ENCODE peak calls at places on chromosomes 5 and 9, in five cellular contexts. N is neural progenitor cell, B is PC-3, M is SK-N-SH, A is MM.1S. Q is an unnamed sample. For H3F3A, the result is how much of the 10 kb centered on the place peaks cover.

GRCh38 chr9:78303377-78304062 is 6.6 kb downstream of the PSAT1 start:
- DNase-seq in N (no peak), B (no peak), M (no peak), A (no peak), Q (no peak)

GRCh38 chr9:123990427-123990826 is 21.1 kb upstream of the LHX2 start:
- DNase-seq in N (no peak), B (no peak), M (no peak), A (no peak), Q (no peak)

GRCh38 chr9:79686381-79687130 is 114.8 kb downstream of the TLE4 start:
- DNase-seq in N (no peak), B (peak), M (no peak), A (no peak), Q (no peak)

GRCh38 chr9:124617477-124618141 is 110.4 kb upstream of the NR5A1 start:
- DNase-seq in N (peak), B (peak), M (peak), A (peak), Q (peak)

GRCh38 chr9:76516350-76516749 is 57.4 kb downstream of the GCNT1 start:
- DNase-seq in N (no peak), B (no peak), M (no peak), A (no peak), Q (no peak)

GRCh38 chr5:83149671-83150070 is 72.3 kb downstream of the XRCC4 start:
- DNase-seq in N (peak), B (no peak), M (no peak), A (no peak), Q (no peak)

GRCh38 chr5:134580001-134580460 is 52.6 kb downstream of the SAR1B start:
- DNase-seq in N (no peak), B (no peak), M (peak), A (no peak), Q (no peak)

GRCh38 chr5:55982957-55983381 is 11.8 kb downstream of the IL6ST start:
- DNase-seq in N (no peak), B (peak), M (no peak), A (peak), Q (no peak)

GRCh38 chr9:34578241-34579096 is 11.1 kb downstream of the CNTFR start:
- DNase-seq in N (peak), B (no peak), M (peak), A (no peak), Q (no peak)

GRCh38 chr5:79512692-79513518 is 1.0 kb downstream of the HOMER1 start:
- DNase-seq in N (peak), B (peak), M (peak), A (no peak), Q (no peak)

GRCh38 chr9:134222018-134222573 is 57.7 kb upstream of the RNU6ATAC start:
- DNase-seq in N (no peak), B (no peak), M (no peak), A (no peak), Q (no peak)

GRCh38 chr5:62051747-62052146 is 254.3 kb upstream of the KIF2A start:
- DNase-seq in N (no peak), B (no peak), M (no peak), A (no peak), Q (no peak)

GRCh38 chr5:79456890-79457583 is 56.9 kb downstream of the HOMER1 start:
- DNase-seq in N (no peak), B (no peak), M (no peak), A (peak), Q (no peak)

GRCh38 chr5:128097781-128098180 is 14.2 kb downstream of the SLC12A2 start:
- DNase-seq in N (no peak), B (no peak), M (no peak), A (no peak), Q (no peak)

GRCh38 chr5:128105203-128105602 is 21.6 kb downstream of the SLC12A2 start:
- DNase-seq in N (no peak), B (no peak), M (no peak), A (no peak), Q (no peak)

GRCh38 chr5:128100860-128101557 is 17.4 kb downstream of the SLC12A2 start:
- DNase-seq in N (no peak), B (no peak), M (no peak), A (no peak), Q (no peak)

GRCh38 chr5:128099944-128100343 is 16.4 kb downstream of the SLC12A2 start:
- DNase-seq in N (no peak), B (no peak), M (no peak), A (no peak), Q (no peak)

GRCh38 chr5:128101676-128102075 is 18.1 kb downstream of the SLC12A2 start:
- DNase-seq in N (no peak), B (no peak), M (no peak), A (no peak), Q (no peak)
- H3K4me2 ChIP-seq in N (no peak), B (no peak), M (no peak), A (no peak), Q (no peak)

DNA sequence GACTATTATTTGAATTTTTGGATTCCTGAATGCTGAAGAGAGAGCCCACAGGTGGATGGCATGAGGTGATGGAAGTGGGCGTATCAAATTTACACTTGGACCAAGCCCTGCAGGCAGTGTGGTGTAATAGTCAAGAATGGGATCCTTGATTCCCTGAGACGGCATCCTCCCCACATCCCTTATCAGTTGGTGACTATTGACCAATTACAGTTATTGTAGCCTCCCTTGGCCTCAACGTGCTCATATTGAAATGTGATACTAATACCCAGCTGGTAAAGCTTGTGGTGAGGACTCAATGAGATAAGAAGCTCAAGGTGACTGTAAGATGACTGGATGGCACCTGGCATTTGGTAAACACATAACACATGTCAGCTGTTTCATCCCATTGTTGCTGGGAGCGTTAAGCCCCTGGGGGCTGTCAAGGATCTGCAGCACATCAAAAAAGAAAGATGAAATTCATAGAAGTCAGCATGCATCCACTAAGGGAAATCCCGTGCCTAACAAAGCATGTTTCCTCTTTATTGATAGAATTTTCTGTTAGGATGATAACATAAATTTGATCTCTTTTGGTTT is 65.6 kb upstream of the IRX2 start:
- DNase-seq in N (no peak), B (no peak), M (no peak), A (no peak), Q (no peak)
- H3F3A ChIP-seq in N (under half), B (under half), M (under half), A (under half), Q (under half)

DNA sequence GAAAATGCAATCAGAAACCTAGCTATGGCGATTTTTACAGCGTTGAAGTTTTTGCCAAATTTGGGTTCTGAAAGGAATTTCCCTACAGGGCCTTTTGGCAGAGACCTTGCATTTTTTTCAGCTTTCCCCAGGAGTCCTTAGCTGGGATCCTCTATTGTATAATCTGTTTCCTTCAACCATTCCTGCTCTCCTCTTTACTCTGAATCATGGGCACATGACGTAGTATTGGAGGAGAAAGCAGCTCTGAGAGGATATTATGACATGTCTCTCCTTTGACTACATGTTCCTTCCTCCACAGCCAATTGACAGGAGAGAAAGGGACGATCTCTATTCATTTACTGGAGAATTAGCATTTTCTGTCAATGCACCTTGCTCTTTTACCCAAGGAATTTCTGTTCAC is 118.5 kb upstream of the ERCC6L2 start:
- DNase-seq in N (no peak), B (peak), M (no peak), A (no peak), Q (no peak)
- H3K4me2 ChIP-seq in N (no peak), B (no peak), M (no peak), A (no peak), Q (no peak)

GRCh38 chr5:169860585-169860984 is 119.7 kb downstream of the INSYN2B start:
- DNase-seq in N (no peak), B (no peak), M (no peak), A (no peak), Q (no peak)
- H3F3A ChIP-seq in N (under half), B (under half), M (under half), A (under half), Q (under half)

GRCh38 chr9:70868661-70869652 is 252.5 kb downstream of the TRPM3 start:
- DNase-seq in N (peak), B (no peak), M (no peak), A (no peak), Q (no peak)
- H3K4me2 ChIP-seq in N (peak), B (no peak), M (peak), A (no peak), Q (peak)

GRCh38 chr9:128706045-128706444 is 3.7 kb downstream of the PKN3 start:
- DNase-seq in N (no peak), B (no peak), M (no peak), A (no peak), Q (no peak)

GRCh38 chr9:128706671-128707381 is 4.5 kb downstream of the PKN3 start:
- DNase-seq in N (no peak), B (no peak), M (no peak), A (no peak), Q (no peak)

GRCh38 chr9:128703616-128704355 is 1.5 kb downstream of the PKN3 start:
- DNase-seq in N (no peak), B (no peak), M (peak), A (no peak), Q (no peak)

GRCh38 chr9:128704356-128704670 is 2.0 kb downstream of the PKN3 start:
- DNase-seq in N (no peak), B (no peak), M (no peak), A (no peak), Q (no peak)

GRCh38 chr9:128705051-128705965 is 3.0 kb downstream of the PKN3 start:
- DNase-seq in N (no peak), B (no peak), M (no peak), A (no peak), Q (no peak)
- H3F3A ChIP-seq in N (under half), B (under half), M (under half), A (under half), Q (under half)

GRCh38 chr5:176474476-176474875 is 26.3 kb downstream of the FAF2 start:
- DNase-seq in N (no peak), B (peak), M (peak), A (no peak), Q (no peak)

GRCh38 chr5:176469293-176469692 is 21.1 kb downstream of the FAF2 start:
- DNase-seq in N (no peak), B (no peak), M (no peak), A (no peak), Q (no peak)

GRCh38 chr5:176470539-176470938 is 22.4 kb downstream of the FAF2 start:
- DNase-seq in N (no peak), B (no peak), M (no peak), A (no peak), Q (no peak)

DNA sequence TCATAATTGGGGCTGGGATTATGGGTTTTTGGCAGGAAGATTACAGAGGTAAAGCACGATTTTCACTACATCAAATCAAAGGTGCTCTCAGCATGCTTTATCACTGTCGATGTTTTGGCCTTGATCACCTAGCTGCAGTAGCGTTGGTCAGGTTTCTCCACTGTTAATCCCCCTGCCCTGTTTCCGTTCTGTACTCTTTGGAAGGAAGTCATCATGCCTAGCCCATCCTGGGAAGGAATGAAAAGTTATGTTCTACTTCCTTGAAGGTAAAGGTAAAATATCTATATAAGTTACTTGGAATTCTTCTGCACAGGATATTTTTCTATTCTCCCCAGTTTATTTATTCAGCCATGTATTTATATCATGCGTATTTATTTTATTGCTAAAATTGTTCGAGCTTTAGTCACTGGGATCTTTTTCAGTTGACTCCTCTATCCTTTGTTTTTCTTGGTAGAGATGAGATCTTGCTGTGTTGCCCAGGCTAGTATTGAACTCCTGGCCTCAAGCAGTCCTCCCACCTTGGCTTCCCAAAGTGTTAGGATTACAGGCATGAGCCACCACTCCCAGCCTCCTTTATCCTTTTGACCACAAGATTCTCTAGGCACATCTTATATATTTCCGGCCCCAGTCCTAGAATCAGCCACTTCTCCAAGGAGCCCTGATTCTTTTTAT is 25.3 kb downstream of the FAF2 start:
- DNase-seq in N (no peak), B (peak), M (no peak), A (no peak), Q (no peak)
- H3K4me2 ChIP-seq in N (no peak), B (no peak), M (no peak), A (no peak), Q (no peak)

DNA sequence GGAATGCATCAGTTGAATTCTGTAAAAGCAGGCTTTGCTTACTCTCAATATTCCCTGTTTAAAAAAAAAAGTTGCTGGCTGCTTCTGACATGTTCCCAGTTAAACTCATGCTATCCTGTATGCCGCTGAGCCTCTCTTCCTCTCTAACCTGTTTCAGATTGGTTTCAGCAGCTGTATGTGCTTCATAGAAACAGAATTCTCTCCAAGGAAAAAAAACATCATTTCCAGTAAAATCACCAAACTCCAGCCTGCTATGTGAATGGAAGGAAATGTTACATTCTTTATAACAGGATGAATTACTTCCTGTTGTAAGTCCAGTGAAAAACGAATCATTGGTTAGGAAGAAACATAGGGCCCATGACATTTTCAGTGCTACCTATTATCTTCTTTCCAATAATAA is 25.7 kb upstream of the KCNV2 start:
- DNase-seq in N (no peak), B (no peak), M (no peak), A (no peak), Q (no peak)
- H3F3A ChIP-seq in N (under half), B (under half), M (under half), A (under half), Q (under half)

DNA sequence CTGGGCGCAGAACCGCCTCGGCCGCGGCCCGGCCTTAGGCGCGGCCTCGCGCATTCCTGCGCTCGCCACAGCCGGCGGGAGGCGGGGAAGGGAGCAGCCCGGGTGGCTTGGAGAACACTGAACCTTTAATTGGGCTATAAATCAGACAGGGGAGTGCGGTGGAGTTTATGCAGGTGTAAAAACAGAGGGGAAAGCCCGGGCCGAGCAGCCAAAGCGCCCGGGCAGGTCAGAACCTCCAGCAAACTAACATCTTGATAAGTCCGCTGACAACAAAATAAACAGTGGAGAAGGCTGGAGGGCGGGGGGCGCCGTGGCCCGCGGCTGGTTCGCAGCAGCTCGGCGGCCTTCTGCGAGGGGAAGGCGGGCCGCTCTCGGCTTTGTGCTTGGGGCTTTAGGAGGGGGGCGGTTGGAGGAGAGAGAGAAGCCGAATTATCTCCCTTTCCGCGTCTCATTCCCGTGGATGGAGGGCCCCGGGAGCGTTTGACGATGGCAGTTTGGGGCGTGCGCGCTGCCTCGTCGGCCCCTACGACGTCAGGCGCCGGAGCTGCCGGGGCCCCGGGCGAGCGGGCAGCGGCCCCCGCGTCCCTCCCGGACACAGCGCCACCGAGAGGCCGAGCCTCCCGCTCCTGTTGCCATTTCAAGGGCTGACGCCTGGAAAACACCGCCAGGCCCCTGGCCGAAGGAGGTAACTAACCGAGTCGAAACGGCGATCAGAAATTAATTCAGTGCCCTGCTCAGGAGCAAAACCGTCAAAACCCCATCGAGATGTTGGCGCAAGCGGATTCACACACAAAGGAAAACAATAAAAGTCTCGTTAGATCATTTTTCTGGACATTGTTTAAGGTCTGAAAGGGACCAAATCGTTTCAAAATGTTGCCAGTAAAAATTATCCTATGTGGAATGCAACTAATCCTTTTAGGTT is 11.2 kb downstream of the FOXD1 start:
- DNase-seq in N (peak), B (peak), M (peak), A (peak), Q (no peak)
- H3K4me2 ChIP-seq in N (peak), B (peak), M (peak), A (peak), Q (no peak)

GRCh38 chr9:92295240-92295790 is 1.8 kb upstream of the IARS1 start:
- DNase-seq in N (no peak), B (no peak), M (no peak), A (no peak), Q (no peak)
- H3F3A ChIP-seq in N (under half), B (under half), M (under half), A (under half), Q (under half)

Q was measured in PC-9.